ENCODE peak calls at places on chromosomes 12 and 14, in seven cellular contexts. E is CD4-positive, CD25-positive, alpha-beta regulatory T cell; C is Peyer's patch; Q is uterus; D is heart right ventricle; Y is A673; X is tibial artery. L is an unnamed sample.

GRCh38 chr14:51507556-51508511 is 143.9 kb upstream of the FRMD6 start:
- DNase-seq in X (peak; percentile 93), D (peak; percentile 60), Q (peak; percentile 81), Y (peak; percentile 97), C (peak; percentile 47), E (no peak), L (no peak)

GRCh38 chr12:89261982-89262381 is 90.3 kb downstream of the DUSP6 start:
- DNase-seq in E (no peak), Y (no peak), C (no peak), X (no peak), Q (no peak), D (no peak), L (no peak)

GRCh38 chr14:61584258-61584657 is 111.1 kb upstream of the HIF1A start:
- DNase-seq in Q (no peak), E (no peak), X (no peak), D (no peak), C (no peak), Y (no peak), L (no peak)

GRCh38 chr14:95943699-95944098 is 67.1 kb downstream of the TUNAR start:
- DNase-seq in D (no peak), E (no peak), Y (no peak), C (no peak), X (no peak), Q (no peak), L (no peak)

GRCh38 chr14:80465541-80466220 is 254.4 kb upstream of the DIO2 start:
- DNase-seq in D (no peak), C (no peak), Q (no peak), X (no peak), Y (no peak), E (no peak), L (no peak)

GRCh38 chr12:11652351-11653040 is 3.0 kb downstream of the ETV6 start:
- DNase-seq in D (peak; percentile 45), X (no peak), Q (no peak), Y (no peak), E (no peak), C (peak; percentile 71), L (no peak)

GRCh38 chr12:27333311-27334009 is 824 bp downstream of the BMAL2 start:
- DNase-seq in C (peak; percentile 61), Y (peak; percentile 14), E (peak; percentile 22), D (no peak), X (peak; percentile 69), Q (no peak), L (no peak)

GRCh38 chr12:1811281-1811947 is 9.0 kb upstream of the LRTM2 start:
- DNase-seq in Y (no peak), E (no peak), C (no peak), D (no peak), X (no peak), Q (no peak), L (peak; percentile 42)

GRCh38 chr12:85835417-85835809 is 796 bp downstream of the RASSF9 start:
- DNase-seq in X (no peak), Y (no peak), Q (no peak), D (no peak), C (no peak), E (no peak), L (no peak)

GRCh38 chr12:66900616-66901015 is 221.7 kb upstream of the GRIP1 start:
- DNase-seq in D (peak; percentile 8), E (no peak), Q (no peak), Y (no peak), C (no peak), X (no peak), L (no peak)

GRCh38 chr12:13181375-13182070 is 15.0 kb upstream of the EMP1 start:
- DNase-seq in X (no peak), Y (no peak), Q (no peak), C (no peak), D (no peak), E (no peak), L (no peak)

GRCh38 chr14:70640938-70641547 is 673 bp upstream of the TTC9 start:
- DNase-seq in Q (peak; percentile 14), E (peak; percentile 48), Y (no peak), X (no peak), D (no peak), C (peak; percentile 82), L (peak; percentile 50)

GRCh38 chr12:68632486-68632885 is 21.8 kb downstream of the RAP1B start:
- DNase-seq in Y (no peak), D (no peak), C (no peak), E (no peak), X (no peak), Q (no peak), L (no peak)

GRCh38 chr12:18990866-18991265 is 138.7 kb upstream of the PLEKHA5 start:
- DNase-seq in Q (no peak), E (no peak), X (no peak), Y (no peak), C (no peak), D (no peak), L (no peak)

GRCh38 chr12:1927051-1927680 is 8.7 kb upstream of the CACNA2D4 start:
- DNase-seq in E (no peak), Q (no peak), D (no peak), Y (no peak), C (no peak), X (no peak), L (no peak)

GRCh38 chr12:57740656-57741412 is 2.3 kb upstream of the AGAP2 start:
- DNase-seq in Y (no peak), D (no peak), E (peak; percentile 88), X (no peak), Q (no peak), C (peak; percentile 91), L (peak; percentile 80)

GRCh38 chr12:55702861-55703260 is 4.8 kb downstream of the ITGA7 start:
- DNase-seq in C (no peak), E (no peak), Q (no peak), D (no peak), X (no peak), Y (no peak), L (no peak)

GRCh38 chr12:47730341-47730744 is 5.1 kb upstream of the ENDOU start:
- DNase-seq in C (no peak), D (no peak), E (no peak), X (no peak), Y (no peak), Q (no peak), L (no peak)

GRCh38 chr12:101230547-101230946 is 20.5 kb upstream of the SLC5A8 start:
- DNase-seq in X (no peak), C (no peak), E (no peak), Q (no peak), Y (no peak), D (no peak), L (no peak)

GRCh38 chr12:14239935-14240872 is 125.3 kb upstream of the ATF7IP start:
- DNase-seq in Y (peak; percentile 82), E (no peak), X (no peak), D (no peak), C (peak; percentile 67), Q (no peak), L (no peak)

GRCh38 chr12:89345830-89346740 is 6.2 kb downstream of the DUSP6 start:
- DNase-seq in X (peak; percentile 68), C (peak; percentile 85), Q (no peak), Y (peak; percentile 99), D (peak; percentile 80), E (peak; percentile 33), L (peak; percentile 62)

GRCh38 chr14:92917041-92917940 is 5.7 kb upstream of the CHGA start:
- DNase-seq in E (no peak), Y (no peak), D (no peak), C (no peak), Q (no peak), X (no peak), L (no peak)

GRCh38 chr12:132514838-132515237 is 24.9 kb downstream of the FBRSL1 start:
- DNase-seq in D (no peak), C (no peak), Y (no peak), Q (no peak), X (no peak), E (no peak), L (no peak)
- H3K27ac ChIP-seq in D (no peak overlapping the region), C (no peak overlapping the region), Y (no peak overlapping the region), Q (no peak overlapping the region), X (no peak overlapping the region), E (no peak overlapping the region), L (no peak overlapping the region)

GRCh38 chr14:21107360-21107781 is 6.5 kb downstream of the TMEM253 start:
- DNase-seq in Y (no peak), Q (no peak), C (no peak), E (no peak), X (no peak), D (peak; percentile 29), L (no peak)

GRCh38 chr14:21108791-21109190 is 7.9 kb downstream of the TMEM253 start:
- DNase-seq in C (no peak), E (no peak), D (no peak), X (no peak), Q (no peak), Y (no peak), L (no peak)

GRCh38 chr14:21105095-21105494 is 4.2 kb downstream of the TMEM253 start:
- DNase-seq in E (no peak), Q (no peak), Y (no peak), D (no peak), X (no peak), C (no peak), L (no peak)

GRCh38 chr14:21106191-21106505 is 5.3 kb downstream of the TMEM253 start:
- DNase-seq in C (no peak), E (no peak), Y (peak; percentile 63), D (no peak), X (no peak), Q (no peak), L (no peak)

DNA sequence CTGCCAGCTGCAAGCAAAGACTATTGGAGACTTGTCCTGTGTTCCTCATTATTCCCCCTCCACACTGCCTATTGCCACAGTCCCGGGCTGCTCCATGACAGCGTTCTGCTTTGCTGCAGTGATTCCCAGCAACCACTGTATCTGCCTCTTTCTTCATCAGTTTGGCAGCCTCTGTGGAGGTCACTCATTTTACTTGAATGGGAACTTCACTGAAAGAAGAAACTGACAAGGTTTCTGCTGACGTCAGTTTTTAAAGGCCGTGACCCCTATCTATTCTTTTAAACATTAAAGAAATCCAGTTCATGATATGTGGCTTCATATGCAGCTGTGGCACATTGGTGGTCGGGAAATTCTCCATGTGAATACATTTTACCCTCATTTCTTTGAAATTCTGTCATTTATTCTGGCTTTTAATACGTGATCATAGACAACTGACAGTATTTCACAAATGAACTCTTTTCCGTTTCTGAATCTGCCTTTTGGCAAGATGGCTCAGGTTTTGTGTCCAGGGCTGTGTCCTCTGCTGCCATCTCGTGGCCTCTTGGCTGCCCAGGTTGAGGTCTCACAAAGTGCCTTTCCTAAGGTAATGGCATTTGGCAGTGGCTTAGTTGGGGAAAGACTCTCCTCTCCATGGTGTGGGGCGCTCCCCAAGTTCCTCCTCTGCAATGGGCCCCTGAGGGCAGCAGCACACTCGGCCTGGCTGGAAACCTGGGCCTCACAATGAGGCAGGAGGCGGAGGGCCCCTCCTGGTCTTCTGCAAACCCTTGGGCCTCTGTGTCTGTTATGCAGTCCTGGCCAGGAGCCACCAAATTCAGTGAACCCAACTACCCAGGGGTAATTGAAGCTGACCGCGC is 5.9 kb downstream of the TMEM253 start:
- DNase-seq in X (peak; percentile 85), E (peak; percentile 74), C (peak; percentile 94), Y (peak; percentile 87), Q (peak; percentile 83), D (peak; percentile 86), L (peak; percentile 66)
- H3K4me3 ChIP-seq in X (no peak overlapping the region), E (peak overlapping the region; percentile 47), C (no peak overlapping the region), Y (no peak overlapping the region), Q (no peak overlapping the region), D (peak overlapping the region; percentile 29), L (peak overlapping the region; percentile 23)

GRCh38 chr12:7136071-7136470 is 5.9 kb downstream of the CLSTN3 start:
- DNase-seq in Q (no peak), Y (no peak), E (no peak), D (no peak), X (no peak), C (no peak), L (no peak)
- H3K27me3 ChIP-seq in Q (no peaks in the 10 kb centered on the region), Y (no peaks in the 10 kb centered on the region), E (no peaks in the 10 kb centered on the region), D (no peaks in the 10 kb centered on the region), X (no peaks in the 10 kb centered on the region), C (no peaks in the 10 kb centered on the region), L (no peaks in the 10 kb centered on the region)

GRCh38 chr12:111121840-111122239 is 201.5 kb upstream of the MYL2 start:
- DNase-seq in Y (peak; percentile 54), E (no peak), C (no peak), D (no peak), Q (no peak), X (no peak), L (no peak)
- H3K27ac ChIP-seq in Y (peak overlapping the region; percentile 40), E (no peak overlapping the region), C (no peak overlapping the region), D (no peak overlapping the region), Q (no peak overlapping the region), X (no peak overlapping the region), L (no peak overlapping the region)